ENCODE peak calls at places on chromosome 10, in seven cellular contexts. One of them, this sample, is unnamed.

GRCh38 chr10:102230861-102231356 is 4.8 kb downstream of the ELOVL3 start:
- DNase-seq in RWPE2: no peak
- DNase-seq in skeletal muscle cell: no peak
- DNase-seq in AG09309: no peak
- DNase-seq in body of pancreas: peak
- DNase-seq in Peyer's patch: peak
- DNase-seq in astrocyte of the spinal cord: peak
- DNase-seq in this sample: no peak

GRCh38 chr10:1400129-1400865 is 337.0 kb downstream of the ADARB2 start:
- DNase-seq in RWPE2: no peak
- DNase-seq in Peyer's patch: peak
- DNase-seq in body of pancreas: no peak
- DNase-seq in astrocyte of the spinal cord: no peak
- DNase-seq in AG09309: no peak
- DNase-seq in skeletal muscle cell: no peak
- DNase-seq in this sample: no peak

GRCh38 chr10:106573106-106573505 is 591.4 kb downstream of the SORCS1 start:
- DNase-seq in AG09309: no peak
- DNase-seq in body of pancreas: no peak
- DNase-seq in astrocyte of the spinal cord: peak
- DNase-seq in skeletal muscle cell: peak
- DNase-seq in Peyer's patch: no peak
- DNase-seq in RWPE2: no peak
- DNase-seq in this sample: no peak

GRCh38 chr10:129949411-129950335 is 14.4 kb downstream of the EBF3 start:
- DNase-seq in RWPE2: no peak
- DNase-seq in astrocyte of the spinal cord: no peak
- DNase-seq in skeletal muscle cell: no peak
- DNase-seq in body of pancreas: no peak
- DNase-seq in AG09309: no peak
- DNase-seq in Peyer's patch: peak
- DNase-seq in this sample: no peak

GRCh38 chr10:17453377-17454091 is 861 bp downstream of the ST8SIA6 start:
- DNase-seq in body of pancreas: peak
- DNase-seq in RWPE2: peak
- DNase-seq in astrocyte of the spinal cord: peak
- DNase-seq in Peyer's patch: peak
- DNase-seq in AG09309: no peak
- DNase-seq in skeletal muscle cell: no peak
- DNase-seq in this sample: no peak

GRCh38 chr10:28838908-28839307 is 161.6 kb downstream of the BAMBI start:
- DNase-seq in skeletal muscle cell: no peak
- DNase-seq in body of pancreas: no peak
- DNase-seq in Peyer's patch: peak
- DNase-seq in AG09309: no peak
- DNase-seq in astrocyte of the spinal cord: no peak
- DNase-seq in RWPE2: no peak
- DNase-seq in this sample: no peak

GRCh38 chr10:3363316-3364070 is 190.9 kb upstream of the PITRM1 start:
- DNase-seq in body of pancreas: no peak
- DNase-seq in AG09309: no peak
- DNase-seq in RWPE2: no peak
- DNase-seq in skeletal muscle cell: no peak
- DNase-seq in Peyer's patch: no peak
- DNase-seq in astrocyte of the spinal cord: no peak
- DNase-seq in this sample: no peak

GRCh38 chr10:43133196-43133808 is 4.9 kb upstream of the CSGALNACT2 start:
- DNase-seq in skeletal muscle cell: no peak
- DNase-seq in RWPE2: no peak
- DNase-seq in body of pancreas: no peak
- DNase-seq in AG09309: no peak
- DNase-seq in Peyer's patch: no peak
- DNase-seq in astrocyte of the spinal cord: no peak
- DNase-seq in this sample: no peak

GRCh38 chr10:106672517-106673175 is 491.9 kb downstream of the SORCS1 start:
- DNase-seq in AG09309: no peak
- DNase-seq in body of pancreas: no peak
- DNase-seq in astrocyte of the spinal cord: no peak
- DNase-seq in skeletal muscle cell: no peak
- DNase-seq in Peyer's patch: no peak
- DNase-seq in RWPE2: no peak
- DNase-seq in this sample: no peak

GRCh38 chr10:31490858-31491504 is 172.0 kb downstream of the ZEB1 start:
- DNase-seq in astrocyte of the spinal cord: peak
- DNase-seq in AG09309: peak
- DNase-seq in skeletal muscle cell: no peak
- DNase-seq in RWPE2: no peak
- DNase-seq in Peyer's patch: no peak
- DNase-seq in body of pancreas: no peak
- DNase-seq in this sample: peak

GRCh38 chr10:124708922-124709520 is 35.2 kb downstream of the FAM53B start:
- DNase-seq in RWPE2: no peak
- DNase-seq in body of pancreas: no peak
- DNase-seq in astrocyte of the spinal cord: peak
- DNase-seq in Peyer's patch: no peak
- DNase-seq in skeletal muscle cell: no peak
- DNase-seq in AG09309: no peak
- DNase-seq in this sample: no peak

GRCh38 chr10:78956391-78956790 is 112.4 kb upstream of the ZMIZ1 start:
- DNase-seq in skeletal muscle cell: no peak
- DNase-seq in AG09309: no peak
- DNase-seq in RWPE2: no peak
- DNase-seq in astrocyte of the spinal cord: no peak
- DNase-seq in Peyer's patch: no peak
- DNase-seq in body of pancreas: no peak
- DNase-seq in this sample: no peak

GRCh38 chr10:18501198-18501597 is 150.2 kb downstream of the NSUN6 start:
- DNase-seq in astrocyte of the spinal cord: peak
- DNase-seq in Peyer's patch: no peak
- DNase-seq in RWPE2: no peak
- DNase-seq in AG09309: no peak
- DNase-seq in body of pancreas: no peak
- DNase-seq in skeletal muscle cell: no peak
- DNase-seq in this sample: no peak

GRCh38 chr10:119478111-119479047 is 64.1 kb downstream of the RGS10 start:
- DNase-seq in skeletal muscle cell: no peak
- DNase-seq in AG09309: no peak
- DNase-seq in body of pancreas: no peak
- DNase-seq in astrocyte of the spinal cord: no peak
- DNase-seq in RWPE2: no peak
- DNase-seq in Peyer's patch: peak
- DNase-seq in this sample: peak
- H3K4me3 ChIP-seq in skeletal muscle cell: no peak
- H3K4me3 ChIP-seq in AG09309: no peak
- H3K4me3 ChIP-seq in body of pancreas: no peak
- H3K4me3 ChIP-seq in astrocyte of the spinal cord: no peak
- H3K4me3 ChIP-seq in RWPE2: no peak
- H3K4me3 ChIP-seq in Peyer's patch: peak
- H3K4me3 ChIP-seq in this sample: peak

GRCh38 chr10:33381391-33381790 is 46.9 kb upstream of the NRP1 start:
- DNase-seq in Peyer's patch: no peak
- DNase-seq in astrocyte of the spinal cord: no peak
- DNase-seq in AG09309: no peak
- DNase-seq in skeletal muscle cell: no peak
- DNase-seq in body of pancreas: no peak
- DNase-seq in RWPE2: no peak
- DNase-seq in this sample: no peak
- H3K4me3 ChIP-seq in Peyer's patch: no peak
- H3K4me3 ChIP-seq in astrocyte of the spinal cord: no peak
- H3K4me3 ChIP-seq in AG09309: no peak
- H3K4me3 ChIP-seq in skeletal muscle cell: no peak
- H3K4me3 ChIP-seq in body of pancreas: no peak
- H3K4me3 ChIP-seq in RWPE2: no peak
- H3K4me3 ChIP-seq in this sample: no peak

DNA sequence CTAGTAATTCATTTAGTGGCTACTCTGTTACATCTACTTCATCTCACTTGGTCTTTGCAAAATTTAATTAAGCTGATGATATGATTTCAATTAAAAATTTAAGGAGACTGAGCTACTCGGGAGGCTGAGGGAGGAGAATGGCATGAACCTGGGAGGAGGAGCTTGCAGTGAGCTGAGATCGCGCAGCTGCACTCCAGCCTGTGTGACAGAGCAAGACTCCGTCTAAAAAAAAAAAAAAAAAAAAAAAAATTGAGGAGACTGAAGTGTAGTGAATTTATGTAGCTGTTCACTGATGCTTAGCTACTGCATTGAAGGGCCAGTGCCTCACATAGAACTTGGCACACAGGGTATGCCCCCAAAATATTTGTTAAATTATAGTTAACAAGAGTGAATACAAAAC is 982.3 kb upstream of the MBL2 start:
- DNase-seq in AG09309: no peak
- DNase-seq in Peyer's patch: no peak
- DNase-seq in body of pancreas: no peak
- DNase-seq in astrocyte of the spinal cord: no peak
- DNase-seq in skeletal muscle cell: no peak
- DNase-seq in RWPE2: no peak
- DNase-seq in this sample: no peak
- H3K4me3 ChIP-seq in AG09309: no peak
- H3K4me3 ChIP-seq in Peyer's patch: no peak
- H3K4me3 ChIP-seq in body of pancreas: no peak
- H3K4me3 ChIP-seq in astrocyte of the spinal cord: no peak
- H3K4me3 ChIP-seq in skeletal muscle cell: no peak
- H3K4me3 ChIP-seq in RWPE2: no peak
- H3K4me3 ChIP-seq in this sample: no peak

DNA sequence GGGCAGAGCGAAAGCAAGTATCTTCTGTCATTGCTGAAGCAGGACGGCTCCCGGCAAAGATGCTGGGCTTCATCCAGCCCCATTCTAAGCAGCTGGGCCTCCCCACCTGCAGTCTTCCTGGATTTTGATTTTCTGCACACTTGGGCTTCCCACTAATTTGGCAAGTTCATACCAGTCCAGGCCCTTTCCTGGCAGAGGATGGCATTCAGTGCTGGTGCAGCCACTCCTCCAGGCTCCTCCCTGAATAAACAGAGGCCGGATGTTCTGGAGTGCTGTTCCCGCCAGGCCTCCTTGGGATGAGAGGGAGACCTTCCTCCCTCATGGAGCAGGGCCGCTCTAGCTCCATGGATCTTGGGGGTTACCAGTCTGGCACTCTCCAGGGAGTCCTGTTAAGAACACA is 3.4 kb downstream of the BAG3 start:
- DNase-seq in skeletal muscle cell: no peak
- DNase-seq in RWPE2: peak
- DNase-seq in AG09309: no peak
- DNase-seq in Peyer's patch: no peak
- DNase-seq in body of pancreas: no peak
- DNase-seq in astrocyte of the spinal cord: no peak
- DNase-seq in this sample: no peak
- H3K4me3 ChIP-seq in skeletal muscle cell: peak
- H3K4me3 ChIP-seq in RWPE2: peak
- H3K4me3 ChIP-seq in AG09309: peak
- H3K4me3 ChIP-seq in Peyer's patch: no peak
- H3K4me3 ChIP-seq in body of pancreas: no peak
- H3K4me3 ChIP-seq in astrocyte of the spinal cord: peak
- H3K4me3 ChIP-seq in this sample: no peak

GRCh38 chr10:77350134-77350533 is 287.5 kb downstream of the KCNMA1 start:
- DNase-seq in astrocyte of the spinal cord: no peak
- DNase-seq in AG09309: no peak
- DNase-seq in body of pancreas: no peak
- DNase-seq in Peyer's patch: no peak
- DNase-seq in skeletal muscle cell: no peak
- DNase-seq in RWPE2: no peak
- DNase-seq in this sample: no peak
- H3K4me3 ChIP-seq in astrocyte of the spinal cord: no peak
- H3K4me3 ChIP-seq in AG09309: no peak
- H3K4me3 ChIP-seq in body of pancreas: no peak
- H3K4me3 ChIP-seq in Peyer's patch: no peak
- H3K4me3 ChIP-seq in skeletal muscle cell: no peak
- H3K4me3 ChIP-seq in RWPE2: no peak
- H3K4me3 ChIP-seq in this sample: no peak

This sample was measured in OCI-LY7.